ENCODE peak calls at places on chromosomes 3 and 15, in seven cellular contexts. M, J, N, O, P, E and I are unnamed samples.

GRCh38 chr3:170386468-170386867 is 29.0 kb downstream of the SKIL start:
- DNase-seq in M (no peak), J (no peak), N (no peak), O (no peak), P (no peak), E (no peak), I (no peak)

GRCh38 chr15:70584838-70585706 is 178.3 kb downstream of the UACA start:
- DNase-seq in M (no peak), J (no peak), N (peak), O (no peak), P (peak), E (no peak), I (peak)

GRCh38 chr15:96334705-96335428 is 4.4 kb downstream of the NR2F2 start:
- DNase-seq in M (no peak), J (peak), N (no peak), O (no peak), P (no peak), E (no peak), I (no peak)

GRCh38 chr15:67127334-67127664 is 61.9 kb downstream of the SMAD3 start:
- DNase-seq in M (no peak), J (no peak), N (no peak), O (no peak), P (no peak), E (no peak), I (no peak)

GRCh38 chr3:61288446-61288845 is 37.2 kb upstream of the FHIT start:
- DNase-seq in M (no peak), J (no peak), N (no peak), O (no peak), P (no peak), E (no peak), I (no peak)

GRCh38 chr3:196321162-196321561 is 3.1 kb upstream of the DYNLT2B start:
- DNase-seq in M (no peak), J (no peak), N (no peak), O (no peak), P (no peak), E (no peak), I (no peak)

GRCh38 chr3:13613343-13614190 is 64.6 kb downstream of the FBLN2 start:
- DNase-seq in M (no peak), J (no peak), N (no peak), O (no peak), P (no peak), E (no peak), I (no peak)

GRCh38 chr15:59160880-59161593 is 45.6 kb upstream of the LDHAL6B start:
- DNase-seq in M (no peak), J (no peak), N (peak), O (no peak), P (peak), E (no peak), I (no peak)

GRCh38 chr15:75368689-75369239 is 357 bp upstream of the MAN2C1 start:
- DNase-seq in M (no peak), J (no peak), N (peak), O (no peak), P (peak), E (no peak), I (peak)

GRCh38 chr3:184229424-184230080 is at the start of gene VWA5B2:
- DNase-seq in M (no peak), J (no peak), N (peak), O (no peak), P (peak), E (peak), I (peak)
- TF ChIP-seq CTCF in M (no peak), J (no peak), N (no peak), O (peak), P (no peak), E (peak), I (no peak)

DNA sequence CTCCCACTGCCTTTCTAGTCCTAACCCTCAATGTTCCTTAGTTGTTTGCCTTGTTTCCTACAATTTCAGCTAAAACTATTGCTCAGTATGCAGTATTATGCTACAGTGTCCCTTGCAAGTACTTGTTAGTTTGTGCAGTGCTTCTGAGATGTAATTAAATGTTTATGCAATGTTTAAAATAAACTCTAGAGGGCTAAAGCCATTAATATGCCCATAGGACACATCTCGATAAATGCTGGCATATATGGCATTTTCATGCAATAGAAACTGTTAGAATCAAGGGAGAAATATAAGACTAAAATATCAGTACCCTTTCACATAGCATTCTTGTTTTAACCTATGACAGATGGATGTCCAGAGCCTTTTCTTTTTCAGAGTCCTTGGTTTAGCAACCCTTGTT is 59.8 kb upstream of the ACKR4 start:
- DNase-seq in M (no peak), J (no peak), N (no peak), O (no peak), P (no peak), E (no peak), I (no peak)
- TF ChIP-seq CTCF in M (no peak), J (no peak), N (no peak), O (peak), P (no peak), E (no peak), I (no peak)

DNA sequence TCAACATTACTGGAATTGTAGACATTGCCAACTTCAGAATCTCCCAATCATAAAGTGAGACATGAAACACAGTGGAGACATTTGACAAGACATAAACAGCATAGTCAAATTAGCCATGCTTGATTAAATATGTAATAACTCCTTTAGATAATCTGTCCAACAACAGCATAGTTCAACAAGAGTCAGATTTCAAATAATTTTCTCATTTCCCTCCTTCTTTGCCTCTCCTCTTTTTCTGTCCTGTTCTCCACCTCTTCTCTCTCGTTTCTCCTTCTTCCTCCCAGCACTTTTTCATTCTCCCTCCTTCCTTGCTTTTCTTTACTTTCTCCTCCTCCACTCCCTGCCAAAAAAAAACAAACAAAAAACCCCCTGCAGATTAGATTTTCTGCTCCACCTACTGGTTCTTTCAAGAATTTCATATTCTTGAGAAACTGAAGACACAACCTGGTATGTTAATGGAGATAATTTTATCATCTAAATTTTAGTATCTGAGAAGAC is 20.1 kb downstream of the CPOX start:
- DNase-seq in M (no peak), J (no peak), N (no peak), O (no peak), P (peak), E (no peak), I (no peak)
- TF ChIP-seq CTCF in M (peak), J (no peak), N (peak), O (peak), P (peak), E (peak), I (peak)

DNA sequence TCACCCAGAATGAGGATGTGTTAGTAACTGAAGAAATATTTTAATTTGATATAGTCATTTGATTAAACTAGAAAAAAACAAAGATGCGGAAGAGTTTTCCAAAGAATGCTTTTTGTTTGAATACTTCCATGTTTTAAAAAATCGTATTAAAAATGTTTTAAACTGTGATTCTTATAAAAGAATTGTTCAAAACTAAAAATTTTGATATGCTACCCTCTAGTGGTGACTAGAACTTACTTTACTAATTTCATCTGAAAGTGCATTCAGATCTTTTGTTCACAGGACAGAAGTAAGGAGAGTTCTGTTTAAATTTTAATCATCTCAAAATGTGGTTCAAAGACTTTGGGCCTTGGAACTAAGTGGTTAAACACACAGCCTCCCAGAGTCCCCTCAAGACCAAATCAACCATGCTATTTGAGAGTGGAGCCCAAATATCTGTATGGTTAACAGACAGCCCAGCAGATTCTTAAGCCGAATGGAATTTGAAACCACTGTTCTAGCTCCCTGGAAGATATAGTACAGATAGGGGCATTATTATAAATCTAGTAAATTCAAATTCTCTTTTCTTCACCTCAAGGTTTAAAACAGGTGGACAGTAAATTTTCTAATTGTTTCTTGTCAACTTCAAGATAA is 45.2 kb upstream of the SYNPR start:
- DNase-seq in M (no peak), J (no peak), N (no peak), O (no peak), P (peak), E (no peak), I (no peak)
- TF ChIP-seq CTCF in M (peak), J (no peak), N (no peak), O (peak), P (no peak), E (peak), I (peak)

DNA sequence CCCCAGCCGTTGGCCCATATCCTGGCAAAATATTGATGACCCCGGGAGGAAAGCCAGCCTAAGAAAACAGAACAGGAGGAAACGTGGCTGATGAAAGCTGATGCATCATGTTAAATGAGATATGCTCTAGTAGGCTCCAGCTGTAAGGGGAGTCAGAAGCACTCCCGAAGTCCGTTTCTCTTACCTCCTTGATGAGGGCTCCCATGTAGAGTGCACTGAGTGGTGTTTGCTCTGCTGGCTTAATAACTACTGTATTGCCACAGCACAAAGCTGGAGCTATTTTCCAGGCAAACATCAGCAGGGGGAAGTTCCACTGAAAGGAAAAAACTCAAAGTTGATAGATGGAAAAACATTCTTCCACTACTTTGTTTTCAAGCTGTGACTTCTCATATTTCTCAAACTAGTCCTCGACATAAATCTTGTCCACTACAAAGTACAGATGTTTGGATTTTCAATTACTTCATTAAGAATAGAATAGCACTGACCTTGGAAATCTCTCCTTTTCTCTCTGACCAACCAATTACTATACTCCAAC is 72.7 kb downstream of the ALDH1A2 start:
- DNase-seq in M (no peak), J (no peak), N (no peak), O (no peak), P (peak), E (no peak), I (no peak)
- TF ChIP-seq CTCF in M (no peak), J (no peak), N (no peak), O (no peak), P (no peak), E (no peak), I (no peak)

DNA sequence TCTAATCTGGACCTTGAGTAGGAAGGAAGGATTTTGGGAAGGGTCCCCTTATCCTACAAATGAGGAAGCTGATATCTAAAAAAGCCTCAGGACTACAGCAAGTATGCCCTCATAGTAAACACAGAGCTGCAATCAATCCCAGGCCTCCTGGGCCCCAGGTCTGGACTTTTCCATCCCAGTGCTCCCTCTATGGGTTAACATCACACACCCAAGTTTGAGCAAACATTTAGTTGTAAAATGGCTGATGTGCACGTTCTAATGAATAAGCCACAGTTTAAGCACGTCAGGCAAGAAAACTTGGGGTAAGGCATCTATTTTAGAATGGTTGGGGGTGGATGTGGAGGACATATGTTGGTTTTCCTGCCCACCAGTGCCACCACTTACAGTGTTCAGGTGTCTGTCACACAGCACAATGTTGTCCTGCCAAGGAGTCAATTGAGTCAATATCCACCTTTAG is 44.3 kb upstream of the UBE2E1 start:
- DNase-seq in M (no peak), J (no peak), N (peak), O (no peak), P (peak), E (no peak), I (peak)
- TF ChIP-seq CTCF in M (peak), J (no peak), N (no peak), O (peak), P (peak), E (peak), I (peak)

GRCh38 chr3:57434041-57434440 is 110.1 kb downstream of the DNAH12 start:
- DNase-seq in M (peak), J (no peak), N (no peak), O (no peak), P (peak), E (no peak), I (no peak)
- TF ChIP-seq CTCF in M (peak), J (no peak), N (peak), O (peak), P (peak), E (peak), I (peak)

DNA sequence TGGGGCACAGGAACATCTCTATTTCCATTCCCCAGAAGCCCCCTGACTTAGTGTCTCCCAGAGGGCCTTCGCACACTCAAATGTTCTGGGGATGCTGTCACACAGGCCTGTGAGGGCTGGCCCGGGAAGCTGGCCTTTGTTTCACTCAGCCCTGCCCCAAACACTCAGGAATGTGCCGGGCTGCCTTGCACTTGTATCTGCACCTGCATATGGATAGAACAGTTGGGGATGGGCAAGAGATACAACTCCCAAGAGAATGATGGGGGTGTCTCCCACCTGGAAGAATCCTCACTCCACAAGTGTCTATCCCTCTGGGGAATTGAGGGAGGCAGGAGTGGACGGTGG is 7.1 kb upstream of the HAPLN3 start:
- DNase-seq in M (no peak), J (no peak), N (no peak), O (no peak), P (no peak), E (no peak), I (no peak)
- TF ChIP-seq CTCF in M (no peak), J (no peak), N (no peak), O (no peak), P (no peak), E (no peak), I (no peak)

DNA sequence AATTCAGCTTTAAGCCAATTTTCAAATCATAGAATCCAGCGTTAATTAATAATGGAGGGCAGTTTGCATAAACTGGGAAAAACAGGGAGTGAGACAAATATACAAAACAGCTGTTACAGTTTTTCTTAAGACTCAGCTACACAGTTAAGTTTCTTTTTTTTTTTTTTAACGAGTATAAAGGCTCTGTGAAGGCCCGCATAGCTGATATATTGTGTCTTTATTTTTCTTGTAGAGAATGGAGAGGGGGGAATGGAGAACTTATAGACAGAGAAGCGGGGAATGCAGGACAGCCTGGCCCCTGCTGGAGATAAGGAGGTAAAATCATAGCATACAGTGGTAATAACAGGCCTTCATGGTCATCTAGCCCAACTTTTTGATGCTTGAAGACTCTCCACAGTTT is 164.4 kb downstream of the BBX start:
- DNase-seq in M (no peak), J (no peak), N (no peak), O (no peak), P (no peak), E (no peak), I (no peak)
- TF ChIP-seq CTCF in M (no peak), J (no peak), N (no peak), O (no peak), P (no peak), E (no peak), I (no peak)